ENCODE peak calls at places on chromosome 17, in seven cellular contexts. X is spleen; N is IMR-90; K is adrenal gland; Z is neural progenitor cell; T is CD4-positive, alpha-beta memory T cell; F is iPS DF 6.9. C is an unnamed sample. For H3K4me1, the result is how much of the 10 kb centered on the place peaks cover.

GRCh38 chr17:44293509-44294226 is 14.7 kb upstream of the RUNDC3A start:
- DNase-seq in X (no peak), K (no peak), Z (no peak), F (no peak), N (no peak), T (no peak), C (no peak)

GRCh38 chr17:16516594-16517018 is 24.6 kb upstream of the LRRC75A start:
- DNase-seq in T (no peak), Z (peak), F (no peak), X (no peak), N (peak), K (peak), C (no peak)

GRCh38 chr17:79629548-79630049 is 18.7 kb upstream of the RBFOX3 start:
- DNase-seq in Z (no peak), K (no peak), N (no peak), T (no peak), F (no peak), X (no peak), C (no peak)

GRCh38 chr17:48416971-48417370 is 13.0 kb downstream of the SKAP1 start:
- DNase-seq in Z (no peak), F (no peak), K (no peak), N (no peak), X (no peak), T (no peak), C (no peak)

GRCh38 chr17:42670925-42671657 is 5.7 kb downstream of the PLEKHH3 start:
- DNase-seq in F (no peak), K (no peak), N (no peak), X (no peak), Z (no peak), T (no peak), C (no peak)

GRCh38 chr17:79388556-79389295 is 222.1 kb downstream of the RBFOX3 start:
- DNase-seq in Z (peak), T (peak), N (peak), F (peak), X (peak), K (peak), C (no peak)

GRCh38 chr17:58345500-58345899 is 6.5 kb downstream of the SUPT4H1 start:
- DNase-seq in K (no peak), N (no peak), F (no peak), X (no peak), Z (no peak), T (no peak), C (no peak)

GRCh38 chr17:15388356-15389046 is 47.1 kb upstream of the TEKT3 start:
- DNase-seq in Z (no peak), K (no peak), T (no peak), N (no peak), X (no peak), F (no peak), C (no peak)

GRCh38 chr17:81665205-81666091 is 957 bp downstream of the OXLD1 start:
- DNase-seq in K (peak), F (no peak), N (peak), T (peak), X (no peak), Z (peak), C (peak)

GRCh38 chr17:54085934-54086333 is 263.2 kb downstream of the KIF2B start:
- DNase-seq in T (no peak), X (no peak), Z (peak), K (no peak), F (no peak), N (no peak), C (no peak)

GRCh38 chr17:19264277-19264676 is 27.1 kb downstream of the EPN2 start:
- DNase-seq in F (no peak), N (no peak), K (no peak), X (no peak), Z (no peak), T (no peak), C (no peak)

GRCh38 chr17:80096531-80097306 is 4.7 kb upstream of the GAA start:
- DNase-seq in N (no peak), Z (no peak), T (no peak), X (peak), F (no peak), K (no peak), C (peak)

GRCh38 chr17:44788139-44788538 is 29.4 kb downstream of the ADAM11 start:
- DNase-seq in T (no peak), X (peak), K (no peak), N (peak), Z (no peak), F (no peak), C (no peak)

GRCh38 chr17:46120078-46120477 is 73.2 kb downstream of the KANSL1 start:
- DNase-seq in T (no peak), Z (no peak), N (no peak), X (no peak), K (no peak), F (no peak), C (no peak)

GRCh38 chr17:45129426-45129939 is 2.8 kb downstream of the PLCD3 start:
- DNase-seq in N (no peak), Z (peak), F (no peak), K (peak), T (peak), X (no peak), C (peak)

GRCh38 chr17:49914096-49914490 is 54.9 kb upstream of the DLX4 start:
- DNase-seq in Z (peak), N (no peak), T (no peak), F (no peak), K (no peak), X (no peak), C (no peak)

GRCh38 chr17:49915260-49915659 is 53.7 kb upstream of the DLX4 start:
- DNase-seq in X (no peak), N (no peak), T (no peak), K (no peak), Z (no peak), F (no peak), C (no peak)

GRCh38 chr17:49914664-49915063 is 54.3 kb upstream of the DLX4 start:
- DNase-seq in F (no peak), T (no peak), K (no peak), X (no peak), N (no peak), Z (no peak), C (no peak)

GRCh38 chr17:49916854-49917515 is 52.0 kb upstream of the DLX4 start:
- DNase-seq in T (no peak), F (no peak), Z (no peak), K (no peak), N (no peak), X (no peak), C (no peak)

GRCh38 chr17:49915670-49916069 is 53.3 kb upstream of the DLX4 start:
- DNase-seq in N (no peak), K (no peak), X (no peak), Z (peak), T (no peak), F (no peak), C (no peak)
- H3K4me1 ChIP-seq in N (under half), K (under half), X (under half), Z (under half), T (under half), F (under half), C (under half)

DNA sequence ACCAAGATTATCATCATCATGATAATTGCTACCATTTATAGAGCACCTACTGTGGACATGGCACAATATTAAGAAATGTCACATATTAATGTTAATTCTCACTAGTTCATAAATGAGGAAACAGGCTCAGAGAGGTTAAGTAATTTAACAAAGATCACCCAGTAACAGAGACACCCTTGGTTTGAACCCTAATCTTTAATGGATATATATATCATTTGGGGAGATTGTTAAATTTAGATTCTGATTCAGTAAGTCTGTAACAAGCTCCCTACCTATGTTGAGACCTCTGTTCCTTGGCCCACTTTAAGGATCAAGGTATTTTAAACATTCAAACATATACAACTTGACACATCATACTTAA is 804 bp upstream of the TMEM100 start:
- DNase-seq in N (no peak), F (no peak), Z (no peak), K (no peak), T (no peak), X (no peak), C (no peak)
- H3K4me1 ChIP-seq in N (under half), F (under half), Z (under half), K (under half), T (under half), X (under half), C (half or more)

GRCh38 chr17:2711608-2712299 is at the start of gene CLUH:
- DNase-seq in N (peak), F (no peak), T (peak), Z (peak), K (peak), X (peak), C (peak)

GRCh38 chr17:2709173-2709661 is 2.3 kb downstream of the CLUH start:
- DNase-seq in F (no peak), Z (no peak), X (no peak), N (no peak), K (peak), T (no peak), C (peak)

GRCh38 chr17:2708585-2709172 is 2.9 kb downstream of the CLUH start:
- DNase-seq in X (no peak), N (no peak), K (no peak), F (no peak), Z (no peak), T (no peak), C (no peak)

GRCh38 chr17:2710804-2711607 is 558 bp downstream of the CLUH start:
- DNase-seq in T (no peak), X (no peak), F (no peak), K (peak), N (no peak), Z (peak), C (peak)

DNA sequence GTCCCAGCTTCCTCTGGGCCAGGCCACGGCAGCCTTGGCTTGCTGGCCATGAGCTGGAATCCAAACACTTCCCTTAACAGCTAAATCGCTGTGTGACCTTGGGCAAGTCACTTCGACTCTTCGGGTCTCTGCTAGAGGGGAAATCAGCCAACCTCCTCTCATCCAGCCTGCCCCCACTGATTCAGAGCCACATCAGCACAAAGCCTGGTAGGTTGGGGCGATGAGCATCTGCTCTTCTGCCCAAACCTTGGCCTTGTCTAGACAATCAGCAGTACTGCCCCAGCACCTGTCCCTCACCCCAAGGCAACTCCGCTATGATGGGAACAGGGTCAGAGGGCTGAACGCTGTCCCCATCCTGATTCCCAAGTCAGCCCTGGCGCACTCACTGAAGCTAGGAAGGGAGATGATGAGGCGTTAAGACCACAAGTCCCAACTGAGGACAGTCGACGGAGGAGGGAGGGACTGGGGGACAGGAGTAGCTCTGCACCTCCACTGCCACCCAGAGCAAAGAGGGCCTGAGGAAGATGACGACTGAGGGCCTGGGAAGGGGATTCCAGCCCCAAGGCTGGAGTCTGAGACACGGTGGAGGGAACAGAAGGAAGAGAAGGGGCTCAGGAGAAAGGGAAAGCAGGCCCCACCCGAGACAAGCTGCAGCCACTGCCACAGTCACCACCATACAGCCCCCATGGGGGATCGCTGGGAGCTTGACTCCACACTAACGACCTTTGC is 1.3 kb downstream of the CLUH start:
- DNase-seq in X (no peak), T (no peak), K (peak), F (no peak), Z (no peak), N (no peak), C (peak)
- H3K4me1 ChIP-seq in X (under half), T (under half), K (half or more), F (under half), Z (under half), N (under half), C (half or more)

GRCh38 chr17:78127888-78128615 is 503 bp downstream of the TMC6 start:
- DNase-seq in Z (peak), K (no peak), X (peak), N (no peak), F (no peak), T (no peak), C (peak)
- H3K4me1 ChIP-seq in Z (under half), K (under half), X (half or more), N (under half), F (under half), T (half or more), C (half or more)

GRCh38 chr17:40561294-40561870 is 3.9 kb downstream of the CCR7 start:
- DNase-seq in F (no peak), T (no peak), Z (no peak), N (no peak), X (peak), K (no peak), C (no peak)

GRCh38 chr17:40558651-40559015 is 6.6 kb downstream of the CCR7 start:
- DNase-seq in X (no peak), Z (no peak), T (no peak), K (no peak), N (no peak), F (no peak), C (no peak)

GRCh38 chr17:40559016-40559853 is 6.0 kb downstream of the CCR7 start:
- DNase-seq in Z (no peak), T (peak), K (no peak), F (no peak), N (no peak), X (peak), C (no peak)

GRCh38 chr17:40560592-40561293 is 4.5 kb downstream of the CCR7 start:
- DNase-seq in N (peak), K (no peak), T (peak), F (no peak), X (peak), Z (no peak), C (no peak)

DNA sequence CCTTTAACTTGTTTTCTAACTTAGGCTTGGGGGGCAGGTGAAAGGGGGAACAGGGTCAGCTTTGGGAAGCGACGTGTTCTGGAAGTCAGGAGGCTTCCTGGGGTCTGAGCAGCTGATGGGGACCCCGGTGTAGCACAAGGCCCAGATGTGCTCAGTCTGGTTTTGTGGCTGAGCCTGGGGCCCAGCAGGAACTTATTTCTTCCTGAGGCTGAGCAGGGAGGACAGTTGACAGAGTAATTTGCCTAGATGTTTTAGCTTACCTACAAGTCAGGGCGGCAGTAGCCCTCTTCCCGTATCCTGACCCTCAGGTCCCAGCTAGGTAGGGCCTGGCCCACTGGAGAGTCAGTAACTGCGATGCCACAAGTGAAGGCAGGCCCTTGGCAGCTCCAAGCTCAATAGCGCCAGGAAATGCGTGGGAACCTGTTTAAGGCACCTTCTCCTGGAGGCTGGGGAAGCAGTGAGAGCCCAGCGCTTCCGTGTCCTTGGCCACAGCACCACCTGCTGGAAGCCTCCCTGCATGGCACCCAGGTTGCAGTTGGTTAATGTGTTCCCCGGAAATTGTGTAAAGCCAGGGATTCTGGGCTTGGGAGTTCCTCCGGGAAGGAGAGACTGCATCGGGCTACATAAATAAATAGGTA is 5.2 kb downstream of the CCR7 start:
- DNase-seq in T (peak), F (peak), K (peak), X (peak), Z (peak), N (peak), C (peak)
- H3K4me1 ChIP-seq in T (half or more), F (under half), K (under half), X (half or more), Z (under half), N (under half), C (under half)

DNA sequence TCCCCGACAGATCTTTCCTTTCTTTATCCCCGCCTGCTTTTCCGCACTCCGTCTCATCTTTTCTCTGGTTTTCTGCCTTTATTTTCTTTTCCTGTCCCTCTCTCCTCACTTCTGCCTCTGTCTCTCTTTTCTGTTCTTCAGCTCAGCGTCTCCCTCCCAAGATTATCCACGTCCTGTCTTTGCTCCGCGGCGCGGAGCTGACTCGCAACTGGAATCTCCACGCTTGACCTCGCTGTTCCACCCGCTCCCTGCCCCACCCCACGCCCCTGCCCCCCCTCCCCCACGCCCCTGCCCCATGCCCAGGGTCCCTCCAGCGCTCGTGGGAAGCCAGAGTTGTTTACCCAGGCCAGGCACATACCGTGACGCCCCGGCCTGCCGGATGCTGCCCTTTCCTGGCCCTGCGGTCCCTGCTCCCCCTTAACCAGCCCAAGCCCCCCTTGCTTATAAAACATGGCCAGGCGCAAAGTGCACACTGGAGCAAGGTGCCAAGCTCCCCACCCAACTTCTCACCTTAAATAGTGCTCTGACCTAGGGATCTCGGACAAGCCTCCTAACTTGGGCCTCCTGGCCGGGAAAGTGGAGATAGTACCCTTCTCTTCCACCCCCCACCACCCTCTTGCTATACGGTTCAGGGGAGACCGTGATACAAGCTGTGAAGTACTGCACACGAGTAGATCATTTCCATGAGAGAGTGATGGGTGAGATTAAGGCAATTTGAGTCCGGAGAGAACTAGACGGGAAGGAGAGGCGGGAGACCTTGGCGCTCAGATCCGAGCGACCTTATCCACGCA is 4.7 kb upstream of the LHX1 start:
- DNase-seq in X (no peak), K (no peak), F (no peak), T (no peak), N (no peak), Z (no peak), C (no peak)
- H3K4me1 ChIP-seq in X (half or more), K (under half), F (under half), T (half or more), N (under half), Z (half or more), C (half or more)

GRCh38 chr17:40310882-40311391 is 2.0 kb downstream of the RARA start:
- DNase-seq in Z (peak), X (no peak), K (peak), T (no peak), F (no peak), N (no peak), C (peak)
- H3K4me1 ChIP-seq in Z (half or more), X (half or more), K (under half), T (half or more), F (under half), N (half or more), C (half or more)

GRCh38 chr17:68019675-68020450 is 15.7 kb upstream of the KPNA2 start:
- DNase-seq in K (peak), X (peak), N (peak), Z (peak), F (peak), T (peak), C (peak)

GRCh38 chr17:68019336-68019674 is 16.2 kb upstream of the KPNA2 start:
- DNase-seq in Z (no peak), N (no peak), X (no peak), T (no peak), K (no peak), F (no peak), C (no peak)

GRCh38 chr17:68020451-68020779 is 15.1 kb upstream of the KPNA2 start:
- DNase-seq in X (no peak), N (no peak), T (no peak), F (no peak), K (no peak), Z (no peak), C (no peak)

GRCh38 chr17:68016838-68017237 is 18.7 kb upstream of the KPNA2 start:
- DNase-seq in X (no peak), T (no peak), Z (no peak), K (no peak), F (no peak), N (no peak), C (no peak)

DNA sequence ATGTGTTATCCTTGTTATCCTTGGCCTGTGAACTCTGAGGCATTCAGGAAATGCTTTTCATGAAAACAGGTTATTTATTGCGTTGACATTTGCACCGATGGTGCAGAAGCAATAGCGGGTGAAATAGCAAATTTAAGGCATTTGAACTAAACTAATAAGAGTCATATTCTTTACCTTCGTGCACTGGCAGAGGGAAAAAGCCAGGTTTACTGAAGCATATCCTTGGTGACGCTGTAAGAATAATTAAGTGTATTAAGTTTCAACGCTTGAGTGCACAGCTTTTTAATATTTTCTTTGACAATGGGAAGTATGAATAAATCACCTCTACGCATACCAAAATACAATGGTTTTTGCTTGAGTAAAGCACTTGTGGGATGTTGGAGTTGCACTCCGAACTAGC is 13.6 kb upstream of the KPNA2 start:
- DNase-seq in Z (no peak), X (no peak), K (no peak), T (no peak), N (no peak), F (no peak), C (no peak)
- H3K4me1 ChIP-seq in Z (under half), X (under half), K (under half), T (under half), N (under half), F (under half), C (under half)

GRCh38 chr17:57340160-57340981 is 84.0 kb downstream of the MSI2 start:
- DNase-seq in F (no peak), N (no peak), T (no peak), K (no peak), X (no peak), Z (no peak), C (no peak)
- H3K4me1 ChIP-seq in F (under half), N (under half), T (under half), K (under half), X (under half), Z (half or more), C (under half)